ENCODE peak calls at places on chromosomes 3 and 15, in six cellular contexts. J is iris pigment epithelial cell; O is memory B cell; A is stimulated activated CD4-positive, alpha-beta T cell treated with anti-CD3 and anti-CD28 coated beads, Interleukin-4, amount 100 ng/mL, for 24 hours; Z is AG10803; B is NCI-H748 treated with DMSO at 0.1 percent for 48 hours. L is an unnamed sample.

GRCh38 chr15:77870195-77871065 is 207.1 kb downstream of the TBC1D2B start:
- DNase-seq in J (peak; percentile 64), O (peak; percentile 36), A (peak; percentile 41), Z (peak; percentile 57), B (peak; percentile 23), L (peak; percentile 92)

GRCh38 chr3:17799312-17799711 is 56.9 kb upstream of the TBC1D5 start:
- DNase-seq in J (no peak), O (no peak), A (no peak), Z (no peak), B (no peak), L (no peak)

GRCh38 chr15:25849431-25849921 is 13.7 kb downstream of the ATP10A start:
- DNase-seq in J (peak; percentile 17), O (no peak), A (peak; percentile 33), Z (peak; percentile 94), B (peak; percentile 0), L (no peak)

GRCh38 chr3:185732782-185733181 is 92.1 kb downstream of the IGF2BP2 start:
- DNase-seq in J (peak; percentile 96), O (no peak), A (no peak), Z (peak; percentile 86), B (no peak), L (no peak)

GRCh38 chr15:59687831-59688230 is 1.3 kb downstream of the BNIP2 start:
- DNase-seq in J (peak; percentile 64), O (peak; percentile 57), A (peak; percentile 17), Z (peak; percentile 43), B (no peak), L (no peak)

GRCh38 chr3:123667784-123668183 is 82.9 kb upstream of the HACD2 start:
- DNase-seq in J (no peak), O (no peak), A (no peak), Z (no peak), B (no peak), L (no peak)

GRCh38 chr15:65201918-65202317 is 9.4 kb downstream of the CILP start:
- DNase-seq in J (no peak), O (no peak), A (no peak), Z (no peak), B (no peak), L (no peak)

GRCh38 chr15:27638950-27639349 is 460.2 kb downstream of the OCA2 start:
- DNase-seq in J (no peak), O (no peak), A (no peak), Z (no peak), B (no peak), L (peak; percentile 26)

GRCh38 chr3:108388136-108389132 is 92.1 kb downstream of the HHLA2 start:
- DNase-seq in J (peak; percentile 4), O (no peak), A (peak; percentile 19), Z (no peak), B (peak; percentile 79), L (no peak)

GRCh38 chr3:125694761-125695294 is 99.5 kb upstream of the OSBPL11 start:
- DNase-seq in J (no peak), O (no peak), A (no peak), Z (no peak), B (peak; percentile 44), L (no peak)

GRCh38 chr15:95884276-95884675 is 446.2 kb upstream of the NR2F2 start:
- DNase-seq in J (no peak), O (no peak), A (no peak), Z (peak; percentile 92), B (no peak), L (no peak)

GRCh38 chr3:177679568-177680441 is 482.5 kb upstream of the TBL1XR1 start:
- DNase-seq in J (peak; percentile 83), O (no peak), A (peak; percentile 27), Z (peak; percentile 36), B (no peak), L (no peak)

GRCh38 chr15:37921527-37922385 is 12.7 kb upstream of the TMCO5A start:
- DNase-seq in J (no peak), O (no peak), A (no peak), Z (no peak), B (no peak), L (no peak)

GRCh38 chr3:184379375-184380209 is at the start of gene CHRD:
- DNase-seq in J (no peak), O (no peak), A (no peak), Z (no peak), B (no peak), L (no peak)

GRCh38 chr15:57165992-57166391 is 210.3 kb upstream of the CGNL1 start:
- DNase-seq in J (peak; percentile 71), O (no peak), A (peak; percentile 4), Z (no peak), B (no peak), L (no peak)

GRCh38 chr3:31421280-31422048 is 111.3 kb upstream of the STT3B start:
- DNase-seq in J (no peak), O (no peak), A (no peak), Z (no peak), B (no peak), L (no peak)

GRCh38 chr3:10738688-10739372 is 77.2 kb upstream of the SLC6A11 start:
- DNase-seq in J (peak; percentile 67), O (peak; percentile 73), A (peak; percentile 80), Z (peak; percentile 65), B (peak; percentile 16), L (peak; percentile 90)

GRCh38 chr3:127473244-127474024 is 117.1 kb downstream of the TPRA1 start:
- DNase-seq in J (no peak), O (no peak), A (no peak), Z (no peak), B (no peak), L (peak; percentile 87)

GRCh38 chr15:52438047-52438446 is 90.6 kb downstream of the MYO5A start:
- DNase-seq in J (no peak), O (no peak), A (no peak), Z (no peak), B (no peak), L (no peak)

GRCh38 chr15:36332301-36332700 is 247.1 kb upstream of the CDIN1 start:
- DNase-seq in J (peak; percentile 61), O (no peak), A (no peak), Z (peak; percentile 58), B (no peak), L (no peak)

GRCh38 chr3:122974764-122975162 is 52.8 kb downstream of the SEMA5B start:
- DNase-seq in J (peak; percentile 54), O (no peak), A (no peak), Z (no peak), B (no peak), L (no peak)

L was measured in WTC11.